ENCODE peak calls at places on chromosomes 16 and 17, in five cellular contexts. One of them, this sample, is unnamed.
A peak's percentile ranks its signal among the peaks of the same experiment; 100 is the strongest.

GRCh38 chr17:63696381-63696961 is 3.5 kb downstream of the LIMD2 start:
- DNase-seq in left ventricle myocardium inferior: no peak
- DNase-seq in fibroblast of lung: peak; percentile 38
- DNase-seq in colonic mucosa: no peak
- DNase-seq in Kasumi-1: peak; percentile 73
- DNase-seq in this sample: peak; percentile 35

GRCh38 chr16:1380195-1380594 is 28.5 kb downstream of the GNPTG start:
- DNase-seq in left ventricle myocardium inferior: no peak
- DNase-seq in fibroblast of lung: no peak
- DNase-seq in colonic mucosa: no peak
- DNase-seq in Kasumi-1: no peak
- DNase-seq in this sample: no peak

GRCh38 chr17:11950771-11951519 is 46.3 kb downstream of the ZNF18 start:
- DNase-seq in left ventricle myocardium inferior: no peak
- DNase-seq in fibroblast of lung: peak; percentile 6
- DNase-seq in colonic mucosa: no peak
- DNase-seq in Kasumi-1: no peak
- DNase-seq in this sample: no peak

GRCh38 chr17:82042649-82043048 is 5.2 kb upstream of the DCXR start:
- DNase-seq in left ventricle myocardium inferior: no peak
- DNase-seq in fibroblast of lung: no peak
- DNase-seq in colonic mucosa: no peak
- DNase-seq in Kasumi-1: no peak
- DNase-seq in this sample: no peak

GRCh38 chr16:14501331-14502255 is 128.5 kb downstream of the PARN start:
- DNase-seq in left ventricle myocardium inferior: peak; percentile 87
- DNase-seq in fibroblast of lung: peak; percentile 95
- DNase-seq in colonic mucosa: peak; percentile 58
- DNase-seq in Kasumi-1: no peak
- DNase-seq in this sample: peak; percentile 39

GRCh38 chr17:66953661-66954060 is 10.8 kb upstream of the CACNG4 start:
- DNase-seq in left ventricle myocardium inferior: no peak
- DNase-seq in fibroblast of lung: no peak
- DNase-seq in colonic mucosa: no peak
- DNase-seq in Kasumi-1: no peak
- DNase-seq in this sample: no peak

GRCh38 chr17:82495844-82496528 is 23.5 kb upstream of the FOXK2 start:
- DNase-seq in left ventricle myocardium inferior: no peak
- DNase-seq in fibroblast of lung: no peak
- DNase-seq in colonic mucosa: peak; percentile 78
- DNase-seq in Kasumi-1: no peak
- DNase-seq in this sample: no peak

GRCh38 chr17:78130439-78131101 is at the start of gene TMC8:
- DNase-seq in left ventricle myocardium inferior: no peak
- DNase-seq in fibroblast of lung: no peak
- DNase-seq in colonic mucosa: no peak
- DNase-seq in Kasumi-1: peak; percentile 99
- DNase-seq in this sample: no peak

GRCh38 chr16:10045947-10046346 is 136.3 kb downstream of the GRIN2A start:
- DNase-seq in left ventricle myocardium inferior: no peak
- DNase-seq in fibroblast of lung: no peak
- DNase-seq in colonic mucosa: no peak
- DNase-seq in Kasumi-1: no peak
- DNase-seq in this sample: no peak

GRCh38 chr17:67364847-67365761 is 1.3 kb downstream of the PSMD12 start:
- DNase-seq in left ventricle myocardium inferior: no peak
- DNase-seq in fibroblast of lung: no peak
- DNase-seq in colonic mucosa: no peak
- DNase-seq in Kasumi-1: no peak
- DNase-seq in this sample: no peak

GRCh38 chr16:57446530-57447141 is 549 bp downstream of the CIAPIN1 start:
- DNase-seq in left ventricle myocardium inferior: peak; percentile 36
- DNase-seq in fibroblast of lung: peak; percentile 20
- DNase-seq in colonic mucosa: peak; percentile 44
- DNase-seq in Kasumi-1: peak; percentile 45
- DNase-seq in this sample: no peak

GRCh38 chr17:65783845-65784334 is 222.4 kb upstream of the AXIN2 start:
- DNase-seq in left ventricle myocardium inferior: no peak
- DNase-seq in fibroblast of lung: peak; percentile 92
- DNase-seq in colonic mucosa: peak; percentile 68
- DNase-seq in Kasumi-1: no peak
- DNase-seq in this sample: no peak

GRCh38 chr17:59516451-59516850 is 49.0 kb upstream of the DHX40 start:
- DNase-seq in left ventricle myocardium inferior: no peak
- DNase-seq in fibroblast of lung: no peak
- DNase-seq in colonic mucosa: no peak
- DNase-seq in Kasumi-1: no peak
- DNase-seq in this sample: no peak

GRCh38 chr16:27737513-27737912 is 187.6 kb downstream of the KATNIP start:
- DNase-seq in left ventricle myocardium inferior: no peak
- DNase-seq in fibroblast of lung: no peak
- DNase-seq in colonic mucosa: no peak
- DNase-seq in Kasumi-1: no peak
- DNase-seq in this sample: no peak

GRCh38 chr17:66826856-66827255 is 8.1 kb upstream of the CACNG5 start:
- DNase-seq in left ventricle myocardium inferior: no peak
- DNase-seq in fibroblast of lung: no peak
- DNase-seq in colonic mucosa: no peak
- DNase-seq in Kasumi-1: no peak
- DNase-seq in this sample: no peak

GRCh38 chr17:75773808-75774470 is 8.9 kb upstream of the GALK1 start:
- DNase-seq in left ventricle myocardium inferior: no peak
- DNase-seq in fibroblast of lung: no peak
- DNase-seq in colonic mucosa: no peak
- DNase-seq in Kasumi-1: no peak
- DNase-seq in this sample: no peak

GRCh38 chr17:50564916-50565315 is 4.4 kb downstream of the CACNA1G start:
- DNase-seq in left ventricle myocardium inferior: peak; percentile 67
- DNase-seq in fibroblast of lung: peak; percentile 77
- DNase-seq in colonic mucosa: peak; percentile 56
- DNase-seq in Kasumi-1: no peak
- DNase-seq in this sample: no peak

GRCh38 chr16:70402916-70403659 is 35.8 kb downstream of the ST3GAL2 start:
- DNase-seq in left ventricle myocardium inferior: no peak
- DNase-seq in fibroblast of lung: peak; percentile 51
- DNase-seq in colonic mucosa: no peak
- DNase-seq in Kasumi-1: peak; percentile 26
- DNase-seq in this sample: no peak

GRCh38 chr16:764848-765487 is 4.4 kb downstream of the MSLN start:
- DNase-seq in left ventricle myocardium inferior: no peak
- DNase-seq in fibroblast of lung: no peak
- DNase-seq in colonic mucosa: no peak
- DNase-seq in Kasumi-1: no peak
- DNase-seq in this sample: no peak

GRCh38 chr17:81083125-81083765 is 48.3 kb downstream of the BAIAP2 start:
- DNase-seq in left ventricle myocardium inferior: no peak
- DNase-seq in fibroblast of lung: peak; percentile 11
- DNase-seq in colonic mucosa: no peak
- DNase-seq in Kasumi-1: no peak
- DNase-seq in this sample: peak; percentile 63

GRCh38 chr16:12771341-12771798 is 32.3 kb downstream of the CPPED1 start:
- DNase-seq in left ventricle myocardium inferior: no peak
- DNase-seq in fibroblast of lung: no peak
- DNase-seq in colonic mucosa: no peak
- DNase-seq in Kasumi-1: no peak
- DNase-seq in this sample: no peak

GRCh38 chr16:54586474-54587175 is 300.0 kb upstream of the IRX3 start:
- DNase-seq in left ventricle myocardium inferior: no peak
- DNase-seq in fibroblast of lung: no peak
- DNase-seq in colonic mucosa: no peak
- DNase-seq in Kasumi-1: no peak
- DNase-seq in this sample: no peak

GRCh38 chr16:84115919-84116719 is 623 bp downstream of the MBTPS1 start:
- DNase-seq in left ventricle myocardium inferior: no peak
- DNase-seq in fibroblast of lung: peak; percentile 41
- DNase-seq in colonic mucosa: peak; percentile 67
- DNase-seq in Kasumi-1: peak; percentile 46
- DNase-seq in this sample: no peak

GRCh38 chr17:62869885-62870580 is 61.9 kb upstream of the MARCHF10 start:
- DNase-seq in left ventricle myocardium inferior: no peak
- DNase-seq in fibroblast of lung: peak; percentile 55
- DNase-seq in colonic mucosa: no peak
- DNase-seq in Kasumi-1: no peak
- DNase-seq in this sample: peak; percentile 64

GRCh38 chr17:76371656-76372628 is 12.5 kb upstream of the SPHK1 start:
- DNase-seq in left ventricle myocardium inferior: no peak
- DNase-seq in fibroblast of lung: peak; percentile 98
- DNase-seq in colonic mucosa: no peak
- DNase-seq in Kasumi-1: no peak
- DNase-seq in this sample: no peak

GRCh38 chr16:23595951-23596720 is at the start of gene NDUFAB1:
- DNase-seq in left ventricle myocardium inferior: peak; percentile 91
- DNase-seq in fibroblast of lung: peak; percentile 83
- DNase-seq in colonic mucosa: peak; percentile 94
- DNase-seq in Kasumi-1: peak; percentile 59
- DNase-seq in this sample: peak; percentile 95

GRCh38 chr17:62014526-62014925 is 50.6 kb downstream of the MED13 start:
- DNase-seq in left ventricle myocardium inferior: no peak
- DNase-seq in fibroblast of lung: no peak
- DNase-seq in colonic mucosa: no peak
- DNase-seq in Kasumi-1: peak; percentile 18
- DNase-seq in this sample: no peak

GRCh38 chr16:17668411-17668810 is 197.7 kb upstream of the XYLT1 start:
- DNase-seq in left ventricle myocardium inferior: no peak
- DNase-seq in fibroblast of lung: no peak
- DNase-seq in colonic mucosa: no peak
- DNase-seq in Kasumi-1: no peak
- DNase-seq in this sample: no peak

GRCh38 chr16:75471723-75472634 is 7.5 kb upstream of the TMEM170A start:
- DNase-seq in left ventricle myocardium inferior: no peak
- DNase-seq in fibroblast of lung: peak; percentile 71
- DNase-seq in colonic mucosa: peak; percentile 68
- DNase-seq in Kasumi-1: peak; percentile 79
- DNase-seq in this sample: peak; percentile 45

GRCh38 chr16:57001026-57001669 is 11.8 kb downstream of the NLRC5 start:
- DNase-seq in left ventricle myocardium inferior: no peak
- DNase-seq in fibroblast of lung: no peak
- DNase-seq in colonic mucosa: no peak
- DNase-seq in Kasumi-1: no peak
- DNase-seq in this sample: no peak

GRCh38 chr17:19388791-19389190 is 1.8 kb upstream of the MFAP4 start:
- DNase-seq in left ventricle myocardium inferior: no peak
- DNase-seq in fibroblast of lung: no peak
- DNase-seq in colonic mucosa: no peak
- DNase-seq in Kasumi-1: no peak
- DNase-seq in this sample: no peak

GRCh38 chr17:13919818-13920217 is 149.5 kb upstream of the COX10 start:
- DNase-seq in left ventricle myocardium inferior: no peak
- DNase-seq in fibroblast of lung: no peak
- DNase-seq in colonic mucosa: no peak
- DNase-seq in Kasumi-1: no peak
- DNase-seq in this sample: no peak

GRCh38 chr17:63445065-63445464 is 1.0 kb downstream of the CYB561 start:
- DNase-seq in left ventricle myocardium inferior: no peak
- DNase-seq in fibroblast of lung: no peak
- DNase-seq in colonic mucosa: peak; percentile 57
- DNase-seq in Kasumi-1: no peak
- DNase-seq in this sample: no peak